ENCODE peak calls at places on chromosome X, in eight cellular contexts. L is K562; E is stimulated activated CD8-positive, alpha-beta memory T cell treated with anti-CD3 and anti-CD28 coated beads, Interleukin-12 subunit alpha, Interleukin-12 subunit beta, amount 100 ng/mL, for 1 hour; Z is non-pigmented ciliary epithelial cell; H is activated CD8-positive, alpha-beta memory T cell treated with anti-CD3 and anti-CD28 coated beads for 48 hours; V is activated T-helper 2 cell treated with anti-CD3 and anti-CD28 coated beads, Interferon-gamma antibody, Interleukin-2, Interleukin-4, amounts not matched to agents 10 μg/mL and 5 μg/mL and 100 μg/mL, durations not matched to agents 14 hours and 24 hours and 36 hours; T is MCF 10A; A is anterior cingulate cortex. Q is an unnamed sample.

GRCh38 chrX:134727363-134727762 is 69.1 kb upstream of the PLAC1 start:
- DNase-seq in L (no peak), E (no peak), Z (no peak), H (no peak), V (no peak), T (peak; percentile 4), A (no peak), Q (no peak)

GRCh38 chrX:148741441-148741840 is 241.0 kb downstream of the AFF2 start:
- DNase-seq in L (no peak), E (no peak), Z (no peak), H (no peak), V (no peak), T (no peak), A (no peak), Q (no peak)

GRCh38 chrX:115602308-115602707 is 41.3 kb downstream of the PLS3 start:
- DNase-seq in L (no peak), E (no peak), Z (no peak), H (no peak), V (no peak), T (no peak), A (no peak), Q (no peak)

GRCh38 chrX:9396930-9397329 is 67.9 kb upstream of the TBL1X start:
- DNase-seq in L (no peak), E (no peak), Z (no peak), H (no peak), V (no peak), T (no peak), A (no peak), Q (no peak)

GRCh38 chrX:9681422-9681821 is 84.2 kb downstream of the GPR143 start:
- DNase-seq in L (no peak), E (no peak), Z (no peak), H (no peak), V (no peak), T (peak; percentile 63), A (no peak), Q (no peak)

GRCh38 chrX:133048751-133049150 is 48.2 kb downstream of the USP26 start:
- DNase-seq in L (no peak), E (no peak), Z (no peak), H (no peak), V (no peak), T (no peak), A (no peak), Q (no peak)

GRCh38 chrX:132614297-132614696 is 125.5 kb upstream of the MBNL3 start:
- DNase-seq in L (no peak), E (no peak), Z (no peak), H (no peak), V (no peak), T (peak; percentile 22), A (no peak), Q (no peak)

GRCh38 chrX:145410622-145411021 is 163.3 kb downstream of the SPANXN1 start:
- DNase-seq in L (no peak), E (no peak), Z (no peak), H (no peak), V (no peak), T (no peak), A (no peak), Q (no peak)

GRCh38 chrX:44223150-44223549 is 120.3 kb downstream of the EFHC2 start:
- DNase-seq in L (no peak), E (no peak), Z (peak; percentile 15), H (no peak), V (no peak), T (peak; percentile 80), A (no peak), Q (peak; percentile 36)

GRCh38 chrX:49177338-49177833 is 5.7 kb downstream of the PLP2 start:
- DNase-seq in L (no peak), E (no peak), Z (no peak), H (no peak), V (no peak), T (peak; percentile 54), A (no peak), Q (no peak)

GRCh38 chrX:9534686-9535085 is 69.8 kb downstream of the TBL1X start:
- DNase-seq in L (no peak), E (no peak), Z (no peak), H (no peak), V (no peak), T (peak; percentile 63), A (no peak), Q (no peak)

GRCh38 chrX:150980711-150981110 is 2.4 kb upstream of the HMGB3 start:
- DNase-seq in L (no peak), E (no peak), Z (no peak), H (no peak), V (no peak), T (no peak), A (no peak), Q (no peak)

GRCh38 chrX:53071604-53072417 is 10.4 kb upstream of the TSPYL2 start:
- DNase-seq in L (peak; percentile 55), E (peak; percentile 43), Z (no peak), H (no peak), V (peak; percentile 54), T (peak; percentile 86), A (peak; percentile 25), Q (peak; percentile 48)

GRCh38 chrX:97399400-97399799 is 515.7 kb downstream of the RPA4 start:
- DNase-seq in L (no peak), E (no peak), Z (peak; percentile 43), H (no peak), V (no peak), T (peak; percentile 27), A (no peak), Q (peak; percentile 25)

GRCh38 chrX:70979136-70979762 is 48.4 kb upstream of the SLC7A3 start:
- DNase-seq in L (no peak), E (no peak), Z (peak; percentile 19), H (no peak), V (no peak), T (peak; percentile 25), A (no peak), Q (no peak)

GRCh38 chrX:41906515-41907165 is 16.7 kb downstream of the CASK start:
- DNase-seq in L (no peak), E (no peak), Z (no peak), H (no peak), V (no peak), T (peak; percentile 69), A (no peak), Q (no peak)

GRCh38 chrX:76815754-76816153 is 388.2 kb downstream of the MAGEE1 start:
- DNase-seq in L (no peak), E (no peak), Z (no peak), H (no peak), V (no peak), T (no peak), A (no peak), Q (no peak)

GRCh38 chrX:55357236-55357635 is 92.5 kb upstream of the PAGE3 start:
- DNase-seq in L (no peak), E (no peak), Z (no peak), H (no peak), V (no peak), T (no peak), A (no peak), Q (no peak)

Q was measured in skeletal muscle cell.